ENCODE peak calls at places on chromosomes 5 and 9, in seven cellular contexts. V is Calu3; F is amniotic stem cell; X is LoVo; C is stromal cell of bone marrow; B is activated CD8-positive, alpha-beta memory T cell treated with anti-CD3 and anti-CD28 coated beads for 4 hours; T is HuH-7.5. U is an unnamed sample.

GRCh38 chr5:37375091-37375490 is 4.0 kb upstream of the WDR70 start:
- DNase-seq in V (no peak), F (no peak), X (no peak), C (no peak), B (no peak), T (no peak), U (no peak)

GRCh38 chr9:123302348-123303214 is 34.2 kb upstream of the STRBP start:
- DNase-seq in V (no peak), F (no peak), X (no peak), C (no peak), B (no peak), T (no peak), U (no peak)

GRCh38 chr9:90659626-90660364 is 17.2 kb upstream of the DIRAS2 start:
- DNase-seq in V (no peak), F (no peak), X (peak), C (no peak), B (no peak), T (no peak), U (no peak)

GRCh38 chr9:19650292-19650691 is 138.5 kb downstream of the SLC24A2 start:
- DNase-seq in V (no peak), F (no peak), X (no peak), C (no peak), B (no peak), T (no peak), U (no peak)

GRCh38 chr5:5289537-5289936 is 132.9 kb upstream of the ICE1 start:
- DNase-seq in V (no peak), F (no peak), X (no peak), C (no peak), B (no peak), T (no peak), U (no peak)

GRCh38 chr9:1007312-1007711 is 30.9 kb downstream of the DMRT3 start:
- DNase-seq in V (no peak), F (no peak), X (no peak), C (no peak), B (no peak), T (no peak), U (no peak)

GRCh38 chr5:103271570-103272289 is 13.2 kb downstream of the MACIR start:
- DNase-seq in V (no peak), F (no peak), X (peak), C (no peak), B (no peak), T (no peak), U (no peak)

GRCh38 chr9:2159521-2160417 is 144.6 kb downstream of the SMARCA2 start:
- DNase-seq in V (peak), F (no peak), X (no peak), C (peak), B (no peak), T (no peak), U (no peak)

GRCh38 chr9:132026932-132027585 is 52.6 kb downstream of the MED27 start:
- DNase-seq in V (no peak), F (peak), X (no peak), C (no peak), B (no peak), T (no peak), U (no peak)

GRCh38 chr9:122176916-122177315 is 17.2 kb downstream of the MORN5 start:
- DNase-seq in V (no peak), F (no peak), X (no peak), C (no peak), B (no peak), T (no peak), U (no peak)

GRCh38 chr9:86948153-86948929 is 1.0 kb upstream of the GAS1 start:
- DNase-seq in V (peak), F (peak), X (peak), C (peak), B (no peak), T (peak), U (peak)

GRCh38 chr5:171207256-171207866 is 101.7 kb upstream of the TLX3 start:
- DNase-seq in V (peak), F (peak), X (peak), C (peak), B (no peak), T (peak), U (no peak)

GRCh38 chr5:122313001-122313402 is 965 bp downstream of the SNCAIP start:
- DNase-seq in V (peak), F (no peak), X (no peak), C (no peak), B (no peak), T (no peak), U (no peak)

GRCh38 chr9:136022731-136023400 is 61.7 kb upstream of the UBAC1 start:
- DNase-seq in V (no peak), F (no peak), X (no peak), C (no peak), B (no peak), T (no peak), U (no peak)